ENCODE peak calls at places on chromosomes 11 and 22, in seven cellular contexts. Z, F, B, R, O, C and Q are unnamed samples. For H3K4me1, the result is how much of the 10 kb centered on the place peaks cover.

GRCh38 chr22:44449061-44449682 is 48.9 kb downstream of the RTL6 start:
- DNase-seq in Z (peak), F (no peak), B (no peak), R (no peak), O (peak), C (no peak), Q (peak)

GRCh38 chr11:72244317-72245231 is 598 bp upstream of the PHOX2A start:
- DNase-seq in Z (no peak), F (no peak), B (no peak), R (peak), O (peak), C (no peak), Q (peak)

GRCh38 chr22:30420401-30421178 is 5.0 kb upstream of the MTFP1 start:
- DNase-seq in Z (peak), F (no peak), B (no peak), R (no peak), O (no peak), C (no peak), Q (no peak)

GRCh38 chr11:8373519-8374432 is 110.1 kb upstream of the LMO1 start:
- DNase-seq in Z (no peak), F (no peak), B (no peak), R (no peak), O (no peak), C (no peak), Q (peak)

GRCh38 chr22:49624421-49625177 is 203.1 kb downstream of the BRD1 start:
- DNase-seq in Z (no peak), F (no peak), B (no peak), R (no peak), O (no peak), C (no peak), Q (no peak)

GRCh38 chr11:75105462-75105925 is 8.8 kb upstream of the OR2AT4 start:
- DNase-seq in Z (no peak), F (no peak), B (no peak), R (no peak), O (no peak), C (no peak), Q (peak)

GRCh38 chr11:111225871-111226270 is 19.7 kb upstream of the POU2AF2 start:
- DNase-seq in Z (no peak), F (no peak), B (no peak), R (no peak), O (no peak), C (no peak), Q (no peak)

GRCh38 chr22:29762263-29762662 is 4.5 kb downstream of the ZMAT5 start:
- DNase-seq in Z (no peak), F (no peak), B (no peak), R (no peak), O (no peak), C (no peak), Q (peak)

DNA sequence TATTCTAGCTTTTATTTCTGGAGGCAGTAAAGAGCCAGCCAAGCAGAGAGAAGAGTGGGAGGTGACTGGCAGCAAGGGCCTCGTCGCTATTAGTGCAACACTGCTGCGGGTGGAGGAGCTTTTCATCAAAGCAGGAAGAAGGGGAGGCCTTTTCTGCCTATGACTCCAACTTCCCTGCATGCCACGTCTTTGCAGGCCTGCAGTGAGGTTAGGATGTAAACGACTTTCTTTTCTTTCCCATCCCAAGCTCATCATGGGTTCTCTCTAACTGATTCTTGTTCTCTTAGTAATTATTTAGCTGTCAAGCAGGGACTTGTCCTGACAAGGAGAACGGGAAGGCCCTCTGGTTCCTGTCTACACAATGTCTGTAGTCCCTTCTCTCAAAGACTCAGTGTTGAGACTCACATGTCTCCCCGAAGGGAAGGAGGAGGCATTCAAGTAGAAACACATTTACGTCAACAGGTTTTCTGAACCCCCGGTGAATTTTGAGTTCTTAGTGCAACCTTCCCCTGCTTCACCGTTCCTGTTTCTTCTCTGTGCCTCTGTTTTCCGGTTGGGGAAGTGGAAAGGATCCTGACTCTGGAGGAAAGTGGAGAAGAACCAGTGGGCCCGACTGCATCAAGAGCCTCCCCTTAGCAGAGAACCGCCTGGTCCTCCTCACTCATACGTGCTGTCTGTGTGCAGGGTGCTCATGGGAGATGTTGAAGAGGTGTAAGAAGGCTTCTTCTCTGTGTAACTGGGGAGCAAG is 56.9 kb downstream of the PACS1 start:
- DNase-seq in Z (peak), F (no peak), B (peak), R (no peak), O (no peak), C (peak), Q (peak)
- H3K4me1 ChIP-seq in Z (under half), F (under half), B (under half), R (under half), O (under half), C (under half), Q (under half)

DNA sequence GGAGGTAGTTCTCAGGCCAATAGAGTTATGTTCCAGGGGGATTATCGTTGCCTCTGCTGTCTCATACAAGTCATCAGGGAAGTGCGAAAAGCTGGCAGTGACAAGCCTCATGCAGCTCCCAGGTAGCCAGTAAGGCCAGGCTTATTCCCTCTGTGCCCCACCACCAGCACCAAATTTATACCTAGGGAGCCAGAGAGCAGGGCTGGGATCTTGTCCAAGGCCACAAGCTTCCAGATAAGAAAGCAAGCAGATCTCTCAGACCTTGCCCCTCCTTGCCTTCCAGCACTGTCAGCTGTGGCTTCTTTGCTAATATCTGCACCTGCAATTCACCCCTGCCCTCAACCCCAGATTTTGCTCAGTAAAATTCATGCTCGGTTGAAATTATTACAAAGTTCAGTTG is 206.3 kb upstream of the FAT3 start:
- DNase-seq in Z (no peak), F (no peak), B (no peak), R (no peak), O (no peak), C (no peak), Q (no peak)
- H3K27ac ChIP-seq in Z (no peak), F (no peak), B (no peak), R (no peak), O (no peak), C (no peak), Q (no peak)

GRCh38 chr22:37121887-37122591 is 12.5 kb upstream of the TMPRSS6 start:
- DNase-seq in Z (peak), F (no peak), B (peak), R (peak), O (no peak), C (no peak), Q (peak)
- TF ChIP-seq CTCF in Z (no peak), F (no peak), B (peak), R (peak), O (no peak), C (no peak), Q (peak)

GRCh38 chr11:114163231-114163631 is 103.7 kb downstream of the ZBTB16 start:
- DNase-seq in Z (peak), F (no peak), B (peak), R (no peak), O (no peak), C (no peak), Q (no peak)
- H3K4me1 ChIP-seq in Z (under half), F (half or more), B (half or more), R (under half), O (half or more), C (half or more), Q (under half)

GRCh38 chr11:128809128-128809527 is 58.0 kb downstream of the KCNJ1 start:
- DNase-seq in Z (no peak), F (no peak), B (peak), R (no peak), O (no peak), C (no peak), Q (no peak)

GRCh38 chr11:128804481-128804880 is 62.6 kb downstream of the KCNJ1 start:
- DNase-seq in Z (peak), F (no peak), B (no peak), R (no peak), O (no peak), C (no peak), Q (no peak)

GRCh38 chr11:128803440-128803839 is 63.7 kb downstream of the KCNJ1 start:
- DNase-seq in Z (peak), F (no peak), B (no peak), R (no peak), O (no peak), C (no peak), Q (no peak)

GRCh38 chr11:128807909-128808308 is 59.2 kb downstream of the KCNJ1 start:
- DNase-seq in Z (no peak), F (no peak), B (no peak), R (no peak), O (no peak), C (no peak), Q (no peak)

DNA sequence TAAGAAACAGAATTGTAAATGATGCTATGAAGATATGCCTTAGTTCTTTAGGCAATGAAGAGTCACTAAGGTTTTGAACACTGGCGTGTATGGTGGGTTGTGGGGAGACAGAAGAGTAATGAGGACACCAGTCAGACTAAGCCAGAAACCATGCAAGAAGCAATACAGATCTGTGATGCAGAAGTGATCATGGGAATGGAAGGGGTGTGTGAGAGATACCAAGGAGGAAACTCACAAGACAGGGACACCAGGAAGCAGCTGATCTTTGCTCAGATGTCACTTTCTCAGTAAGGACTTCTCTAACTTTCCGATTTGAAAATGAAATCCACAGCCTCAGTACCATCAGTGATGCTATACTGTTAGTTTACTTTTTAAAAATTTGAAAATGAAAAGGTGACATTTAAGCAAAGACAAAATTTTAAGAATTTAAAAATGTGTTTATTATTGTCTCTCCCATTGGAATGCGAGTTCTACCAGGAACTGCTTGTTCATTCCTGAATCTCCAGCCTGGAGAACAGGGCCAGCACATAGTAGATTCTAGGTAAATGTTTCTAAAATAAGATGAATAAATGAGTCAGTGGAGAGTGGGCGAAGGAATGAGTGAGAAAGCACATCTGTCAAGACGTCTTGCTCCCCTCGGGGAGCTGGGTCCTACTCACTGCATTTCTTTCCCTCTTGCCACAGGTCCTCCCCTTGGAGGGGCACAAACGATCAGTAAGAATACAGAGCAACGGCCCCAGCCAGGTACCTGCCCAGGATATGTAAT is 60.4 kb downstream of the KCNJ1 start:
- DNase-seq in Z (no peak), F (no peak), B (no peak), R (no peak), O (no peak), C (no peak), Q (no peak)
- H3K27ac ChIP-seq in Z (no peak), F (no peak), B (no peak), R (no peak), O (no peak), C (no peak), Q (no peak)

DNA sequence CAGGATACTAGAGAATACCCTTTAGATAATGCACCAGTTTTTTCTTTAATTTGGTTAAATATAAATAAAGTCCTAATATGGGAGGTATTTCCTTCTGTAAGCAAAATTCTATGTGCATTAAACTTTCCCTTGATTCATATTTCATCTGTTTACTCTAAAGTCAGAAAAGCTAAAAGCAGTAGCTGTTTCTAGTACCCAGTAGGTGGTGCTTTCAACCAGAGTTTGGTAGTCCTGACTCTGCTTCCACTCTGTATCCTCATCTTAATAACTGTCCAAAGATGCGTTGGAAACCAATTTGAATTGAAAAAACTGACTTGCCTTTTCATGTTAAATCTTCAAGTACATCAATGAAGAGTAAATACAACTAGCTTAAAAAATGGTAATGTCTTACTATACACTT is 1065.2 kb downstream of the JRKL start:
- DNase-seq in Z (peak), F (no peak), B (no peak), R (peak), O (no peak), C (no peak), Q (no peak)
- TF ChIP-seq CTCF in Z (peak), F (no peak), B (peak), R (peak), O (no peak), C (peak), Q (peak)

GRCh38 chr11:36450391-36450714 is 59.7 kb downstream of the TRAF6 start:
- DNase-seq in Z (no peak), F (no peak), B (no peak), R (no peak), O (no peak), C (no peak), Q (no peak)
- H3K4me1 ChIP-seq in Z (under half), F (under half), B (under half), R (under half), O (under half), C (half or more), Q (under half)

GRCh38 chr22:24406322-24407277 is 20.8 kb upstream of the ADORA2A start:
- DNase-seq in Z (no peak), F (no peak), B (no peak), R (peak), O (no peak), C (no peak), Q (peak)
- H3K27ac ChIP-seq in Z (peak), F (no peak), B (no peak), R (peak), O (peak), C (peak), Q (no peak)

GRCh38 chr11:57763568-57763967 is 2.0 kb downstream of the CTNND1 start:
- DNase-seq in Z (peak), F (no peak), B (no peak), R (peak), O (no peak), C (no peak), Q (no peak)
- TF ChIP-seq CTCF in Z (peak), F (peak), B (peak), R (peak), O (peak), C (peak), Q (peak)